ENCODE peak calls at places on chromosome 12, in five cellular contexts. One of them, this sample, is unnamed. For H3K4me1, the result is how much of the 10 kb centered on the place peaks cover.

GRCh38 chr12:132743831-132744230 is 17.8 kb downstream of the ANKLE2 start:
- DNase-seq in cardiac muscle cell: no peak
- DNase-seq in K562: no peak
- DNase-seq in ascending aorta: no peak
- DNase-seq in A549: no peak
- DNase-seq in this sample: peak

GRCh38 chr12:3273409-3273853 is 196.3 kb downstream of the TSPAN9 start:
- DNase-seq in cardiac muscle cell: no peak
- DNase-seq in ascending aorta: no peak
- DNase-seq in A549: peak
- DNase-seq in K562: no peak
- DNase-seq in this sample: no peak

GRCh38 chr12:127192391-127192790 is 1074.6 kb upstream of the TMEM132C start:
- DNase-seq in K562: no peak
- DNase-seq in A549: no peak
- DNase-seq in cardiac muscle cell: no peak
- DNase-seq in ascending aorta: no peak
- DNase-seq in this sample: no peak

GRCh38 chr12:14394317-14395058 is 29.0 kb downstream of the ATF7IP start:
- DNase-seq in cardiac muscle cell: peak
- DNase-seq in ascending aorta: peak
- DNase-seq in K562: peak
- DNase-seq in A549: peak
- DNase-seq in this sample: no peak

GRCh38 chr12:92696240-92696639 is 6.5 kb upstream of the PLEKHG7 start:
- DNase-seq in K562: no peak
- DNase-seq in A549: no peak
- DNase-seq in cardiac muscle cell: peak
- DNase-seq in ascending aorta: no peak
- DNase-seq in this sample: no peak

GRCh38 chr12:83954071-83954789 is 958.4 kb downstream of the SLC6A15 start:
- DNase-seq in K562: no peak
- DNase-seq in A549: no peak
- DNase-seq in cardiac muscle cell: no peak
- DNase-seq in ascending aorta: no peak
- DNase-seq in this sample: no peak

GRCh38 chr12:121872546-121873223 is 14.0 kb upstream of the HPD start:
- DNase-seq in K562: peak
- DNase-seq in A549: no peak
- DNase-seq in ascending aorta: no peak
- DNase-seq in cardiac muscle cell: peak
- DNase-seq in this sample: no peak

GRCh38 chr12:46468159-46468558 is 95.6 kb upstream of the SLC38A2 start:
- DNase-seq in ascending aorta: no peak
- DNase-seq in A549: no peak
- DNase-seq in cardiac muscle cell: peak
- DNase-seq in K562: no peak
- DNase-seq in this sample: no peak

GRCh38 chr12:129075451-129076208 is 222.4 kb downstream of the GLT1D1 start:
- DNase-seq in K562: no peak
- DNase-seq in cardiac muscle cell: no peak
- DNase-seq in ascending aorta: peak
- DNase-seq in A549: no peak
- DNase-seq in this sample: no peak

GRCh38 chr12:91657016-91657415 is 474.4 kb upstream of the DCN start:
- DNase-seq in K562: no peak
- DNase-seq in A549: no peak
- DNase-seq in ascending aorta: no peak
- DNase-seq in cardiac muscle cell: no peak
- DNase-seq in this sample: no peak

GRCh38 chr12:77537648-77538047 is 293.0 kb upstream of the NAV3 start:
- DNase-seq in K562: no peak
- DNase-seq in A549: no peak
- DNase-seq in cardiac muscle cell: peak
- DNase-seq in ascending aorta: no peak
- DNase-seq in this sample: no peak

GRCh38 chr12:49369723-49370145 is 2.5 kb downstream of the SPATS2 start:
- DNase-seq in K562: peak
- DNase-seq in A549: peak
- DNase-seq in cardiac muscle cell: peak
- DNase-seq in ascending aorta: no peak
- DNase-seq in this sample: no peak

GRCh38 chr12:112096070-112096469 is 12.5 kb downstream of the NAA25 start:
- DNase-seq in K562: no peak
- DNase-seq in A549: no peak
- DNase-seq in ascending aorta: no peak
- DNase-seq in cardiac muscle cell: no peak
- DNase-seq in this sample: no peak

GRCh38 chr12:50218386-50218785 is 51.2 kb upstream of the CERS5 start:
- DNase-seq in ascending aorta: no peak
- DNase-seq in K562: no peak
- DNase-seq in cardiac muscle cell: no peak
- DNase-seq in A549: no peak
- DNase-seq in this sample: no peak

GRCh38 chr12:67222302-67222701 is 46.9 kb upstream of the CAND1 start:
- DNase-seq in cardiac muscle cell: peak
- DNase-seq in A549: no peak
- DNase-seq in ascending aorta: no peak
- DNase-seq in K562: peak
- DNase-seq in this sample: no peak

GRCh38 chr12:48999371-49000131 is at the start of gene DDN:
- DNase-seq in A549: no peak
- DNase-seq in cardiac muscle cell: peak
- DNase-seq in K562: peak
- DNase-seq in ascending aorta: no peak
- DNase-seq in this sample: no peak

GRCh38 chr12:8734873-8735381 is 37.1 kb downstream of the RIMKLB start:
- DNase-seq in K562: no peak
- DNase-seq in ascending aorta: no peak
- DNase-seq in A549: no peak
- DNase-seq in cardiac muscle cell: peak
- DNase-seq in this sample: no peak

GRCh38 chr12:14993117-14993516 is 20.3 kb downstream of the PDE6H start:
- DNase-seq in cardiac muscle cell: no peak
- DNase-seq in K562: no peak
- DNase-seq in ascending aorta: no peak
- DNase-seq in A549: no peak
- DNase-seq in this sample: no peak

GRCh38 chr12:56163533-56164344 is 5.6 kb downstream of the MYL6 start:
- DNase-seq in K562: no peak
- DNase-seq in ascending aorta: no peak
- DNase-seq in cardiac muscle cell: no peak
- DNase-seq in A549: no peak
- DNase-seq in this sample: no peak

GRCh38 chr12:103668520-103668919 is 81.4 kb downstream of the STAB2 start:
- DNase-seq in K562: no peak
- DNase-seq in ascending aorta: no peak
- DNase-seq in A549: no peak
- DNase-seq in cardiac muscle cell: no peak
- DNase-seq in this sample: no peak

GRCh38 chr12:105365231-105365630 is 34.7 kb downstream of the C12orf75 start:
- DNase-seq in cardiac muscle cell: no peak
- DNase-seq in A549: no peak
- DNase-seq in ascending aorta: no peak
- DNase-seq in K562: no peak
- DNase-seq in this sample: no peak

GRCh38 chr12:130017571-130018449 is 114.0 kb upstream of the TMEM132D start:
- DNase-seq in K562: no peak
- DNase-seq in ascending aorta: no peak
- DNase-seq in cardiac muscle cell: no peak
- DNase-seq in A549: no peak
- DNase-seq in this sample: no peak

GRCh38 chr12:52032431-52032796 is 18.8 kb upstream of the NR4A1 start:
- DNase-seq in K562: no peak
- DNase-seq in cardiac muscle cell: peak
- DNase-seq in ascending aorta: peak
- DNase-seq in A549: no peak
- DNase-seq in this sample: peak

GRCh38 chr12:67085699-67086098 is 183.5 kb upstream of the CAND1 start:
- DNase-seq in A549: no peak
- DNase-seq in ascending aorta: no peak
- DNase-seq in K562: no peak
- DNase-seq in cardiac muscle cell: no peak
- DNase-seq in this sample: no peak

GRCh38 chr12:2113501-2113912 is 60.7 kb downstream of the CACNA1C start:
- DNase-seq in A549: no peak
- DNase-seq in cardiac muscle cell: no peak
- DNase-seq in ascending aorta: no peak
- DNase-seq in K562: no peak
- DNase-seq in this sample: no peak

GRCh38 chr12:72472350-72472749 is 200.2 kb downstream of the TRHDE start:
- DNase-seq in ascending aorta: no peak
- DNase-seq in A549: no peak
- DNase-seq in cardiac muscle cell: no peak
- DNase-seq in K562: no peak
- DNase-seq in this sample: no peak

GRCh38 chr12:121366063-121366459 is 13.8 kb upstream of the ANAPC5 start:
- DNase-seq in K562: no peak
- DNase-seq in A549: no peak
- DNase-seq in ascending aorta: no peak
- DNase-seq in cardiac muscle cell: no peak
- DNase-seq in this sample: no peak

GRCh38 chr12:19970116-19970515 is 398.2 kb upstream of the PDE3A start:
- DNase-seq in K562: no peak
- DNase-seq in ascending aorta: no peak
- DNase-seq in A549: no peak
- DNase-seq in cardiac muscle cell: peak
- DNase-seq in this sample: no peak

GRCh38 chr12:65845751-65846537 is 21.7 kb downstream of the HMGA2 start:
- DNase-seq in A549: no peak
- DNase-seq in cardiac muscle cell: no peak
- DNase-seq in K562: no peak
- DNase-seq in ascending aorta: no peak
- DNase-seq in this sample: no peak

GRCh38 chr12:56271031-56271430 is 4.3 kb downstream of the COQ10A start:
- DNase-seq in cardiac muscle cell: peak
- DNase-seq in ascending aorta: no peak
- DNase-seq in A549: peak
- DNase-seq in K562: peak
- DNase-seq in this sample: no peak

GRCh38 chr12:63206908-63207307 is 55.9 kb upstream of the AVPR1A start:
- DNase-seq in ascending aorta: no peak
- DNase-seq in A549: no peak
- DNase-seq in cardiac muscle cell: peak
- DNase-seq in K562: no peak
- DNase-seq in this sample: no peak

GRCh38 chr12:124680863-124681778 is 113.7 kb upstream of the NCOR2 start:
- DNase-seq in K562: peak
- DNase-seq in ascending aorta: peak
- DNase-seq in A549: peak
- DNase-seq in cardiac muscle cell: peak
- DNase-seq in this sample: peak
- TF ChIP-seq CTCF in K562: peak
- TF ChIP-seq CTCF in ascending aorta: no peak
- TF ChIP-seq CTCF in A549: peak
- TF ChIP-seq CTCF in cardiac muscle cell: peak
- TF ChIP-seq CTCF in this sample: peak

GRCh38 chr12:27501956-27502562 is 21.9 kb upstream of the PPFIBP1 start:
- DNase-seq in ascending aorta: no peak
- DNase-seq in K562: no peak
- DNase-seq in A549: no peak
- DNase-seq in cardiac muscle cell: no peak
- DNase-seq in this sample: no peak
- H3K4me1 ChIP-seq in ascending aorta: under half
- H3K4me1 ChIP-seq in K562: under half
- H3K4me1 ChIP-seq in A549: under half
- H3K4me1 ChIP-seq in cardiac muscle cell: under half
- H3K4me1 ChIP-seq in this sample: under half

GRCh38 chr12:80162177-80162576 is 62.8 kb downstream of the OTOGL start:
- DNase-seq in ascending aorta: no peak
- DNase-seq in K562: no peak
- DNase-seq in A549: no peak
- DNase-seq in cardiac muscle cell: no peak
- DNase-seq in this sample: no peak
- TF ChIP-seq CTCF in ascending aorta: no peak
- TF ChIP-seq CTCF in K562: no peak
- TF ChIP-seq CTCF in A549: no peak
- TF ChIP-seq CTCF in cardiac muscle cell: no peak
- TF ChIP-seq CTCF in this sample: no peak

DNA sequence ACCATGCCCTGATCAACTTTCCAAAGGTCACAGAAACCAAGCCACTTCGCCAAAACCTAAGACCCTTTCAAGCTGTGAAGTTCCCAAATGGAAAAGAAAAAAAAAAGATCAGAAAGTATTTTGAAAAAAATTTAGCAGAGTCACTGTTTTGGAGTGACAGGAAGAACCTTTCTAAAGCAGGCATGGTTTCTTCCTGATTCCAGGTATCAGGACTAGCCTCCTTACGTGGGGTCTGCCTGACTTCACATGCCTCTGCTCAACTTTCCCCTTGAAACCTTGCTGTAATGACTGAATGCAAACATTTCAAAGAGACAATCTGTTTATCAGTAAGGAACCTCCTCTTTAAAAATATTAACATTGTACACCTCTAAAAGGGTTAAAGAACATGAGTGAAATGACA is 9.5 kb downstream of the CORO1C start:
- DNase-seq in ascending aorta: no peak
- DNase-seq in A549: no peak
- DNase-seq in K562: no peak
- DNase-seq in cardiac muscle cell: no peak
- DNase-seq in this sample: no peak
- H3K4me1 ChIP-seq in ascending aorta: half or more
- H3K4me1 ChIP-seq in A549: half or more
- H3K4me1 ChIP-seq in K562: under half
- H3K4me1 ChIP-seq in cardiac muscle cell: under half
- H3K4me1 ChIP-seq in this sample: under half

DNA sequence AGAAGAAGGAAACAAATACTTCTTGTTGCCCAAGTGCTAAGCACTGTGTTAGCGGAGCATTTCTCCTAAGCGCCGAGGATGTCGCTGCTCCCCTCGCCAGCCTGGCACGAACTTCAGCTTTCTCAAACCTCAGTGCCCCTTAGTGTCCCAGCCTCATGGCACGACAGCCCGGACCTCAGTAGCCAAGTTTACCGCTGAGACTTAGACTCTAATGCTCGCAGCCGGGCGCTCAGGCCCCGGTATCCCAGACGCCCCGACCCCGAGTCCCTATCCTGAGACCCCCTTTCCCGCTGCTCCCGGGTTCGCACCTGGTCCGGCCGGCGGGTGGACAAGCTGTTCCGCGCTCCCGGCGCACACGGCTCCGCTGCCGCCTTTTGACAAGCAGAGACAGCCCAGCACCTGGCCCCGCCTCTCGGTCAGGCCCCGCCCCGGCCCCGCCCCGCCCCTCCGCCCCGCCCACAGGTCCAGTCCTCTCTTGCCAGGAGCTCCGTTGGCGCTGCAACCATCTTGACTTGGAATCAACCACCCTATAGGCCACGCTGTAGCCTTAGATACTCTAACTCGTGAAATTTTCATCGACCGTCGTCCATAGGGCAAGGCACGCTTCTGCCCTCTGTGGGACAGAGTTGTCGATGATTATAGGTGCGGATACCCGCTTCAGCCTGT is at the start of gene VDR:
- DNase-seq in ascending aorta: peak
- DNase-seq in cardiac muscle cell: peak
- DNase-seq in K562: peak
- DNase-seq in A549: peak
- DNase-seq in this sample: peak
- TF ChIP-seq CTCF in ascending aorta: peak
- TF ChIP-seq CTCF in cardiac muscle cell: peak
- TF ChIP-seq CTCF in K562: no peak
- TF ChIP-seq CTCF in A549: no peak
- TF ChIP-seq CTCF in this sample: peak